ENCODE peak calls at places on chromosome 2, in four cellular contexts. One of them, this sample, is unnamed.

GRCh38 chr2:109690822-109691541 is 76.8 kb downstream of the SOWAHC start:
- DNase-seq in mucosa of descending colon: peak
- DNase-seq in HCT116: no peak
- DNase-seq in adrenal gland: peak
- DNase-seq in this sample: no peak

GRCh38 chr2:189179607-189179979 is at the start of gene COL5A2:
- DNase-seq in HCT116: no peak
- DNase-seq in mucosa of descending colon: peak
- DNase-seq in adrenal gland: peak
- DNase-seq in this sample: no peak

GRCh38 chr2:240383871-240384700 is 51.4 kb upstream of the GPC1 start:
- DNase-seq in HCT116: no peak
- DNase-seq in mucosa of descending colon: no peak
- DNase-seq in adrenal gland: no peak
- DNase-seq in this sample: no peak

GRCh38 chr2:20596973-20597867 is 53.7 kb downstream of the HS1BP3 start:
- DNase-seq in mucosa of descending colon: peak
- DNase-seq in adrenal gland: peak
- DNase-seq in HCT116: no peak
- DNase-seq in this sample: no peak

GRCh38 chr2:33021542-33022259 is 74.9 kb downstream of the LTBP1 start:
- DNase-seq in adrenal gland: no peak
- DNase-seq in HCT116: no peak
- DNase-seq in mucosa of descending colon: no peak
- DNase-seq in this sample: no peak

GRCh38 chr2:20487392-20488135 is 40.7 kb downstream of the RHOB start:
- DNase-seq in mucosa of descending colon: no peak
- DNase-seq in adrenal gland: no peak
- DNase-seq in HCT116: no peak
- DNase-seq in this sample: no peak

GRCh38 chr2:64404002-64404731 is 49.8 kb upstream of the LGALSL start:
- DNase-seq in HCT116: no peak
- DNase-seq in adrenal gland: peak
- DNase-seq in mucosa of descending colon: peak
- DNase-seq in this sample: no peak

GRCh38 chr2:168180483-168180882 is 66.9 kb downstream of the STK39 start:
- DNase-seq in HCT116: no peak
- DNase-seq in adrenal gland: no peak
- DNase-seq in mucosa of descending colon: no peak
- DNase-seq in this sample: no peak

GRCh38 chr2:12300927-12301326 is 415.8 kb upstream of the TRIB2 start:
- DNase-seq in HCT116: no peak
- DNase-seq in mucosa of descending colon: no peak
- DNase-seq in adrenal gland: no peak
- DNase-seq in this sample: no peak

GRCh38 chr2:171706152-171706803 is 19.0 kb downstream of the DYNC1I2 start:
- DNase-seq in adrenal gland: no peak
- DNase-seq in HCT116: no peak
- DNase-seq in mucosa of descending colon: no peak
- DNase-seq in this sample: peak

GRCh38 chr2:43311276-43311675 is 84.9 kb upstream of the ZFP36L2 start:
- DNase-seq in HCT116: no peak
- DNase-seq in adrenal gland: no peak
- DNase-seq in mucosa of descending colon: no peak
- DNase-seq in this sample: no peak

GRCh38 chr2:55888941-55889340 is 34.6 kb downstream of the EFEMP1 start:
- DNase-seq in adrenal gland: no peak
- DNase-seq in mucosa of descending colon: no peak
- DNase-seq in HCT116: no peak
- DNase-seq in this sample: no peak

GRCh38 chr2:108927936-108928659 is 60.9 kb downstream of the EDAR start:
- DNase-seq in mucosa of descending colon: no peak
- DNase-seq in HCT116: peak
- DNase-seq in adrenal gland: peak
- DNase-seq in this sample: peak

GRCh38 chr2:73856214-73856613 is 27.5 kb downstream of the STAMBP start:
- DNase-seq in mucosa of descending colon: no peak
- DNase-seq in adrenal gland: no peak
- DNase-seq in HCT116: no peak
- DNase-seq in this sample: no peak

GRCh38 chr2:111701798-111702118 is 182.2 kb downstream of the ANAPC1 start:
- DNase-seq in HCT116: no peak
- DNase-seq in adrenal gland: no peak
- DNase-seq in mucosa of descending colon: no peak
- DNase-seq in this sample: no peak

GRCh38 chr2:201808070-201808469 is 1.7 kb downstream of the CDK15 start:
- DNase-seq in HCT116: no peak
- DNase-seq in adrenal gland: no peak
- DNase-seq in mucosa of descending colon: no peak
- DNase-seq in this sample: no peak

GRCh38 chr2:74379851-74380789 is at the start of gene DCTN1:
- DNase-seq in adrenal gland: peak
- DNase-seq in HCT116: no peak
- DNase-seq in mucosa of descending colon: no peak
- DNase-seq in this sample: peak

GRCh38 chr2:222404126-222404891 is 20.0 kb upstream of the SGPP2 start:
- DNase-seq in mucosa of descending colon: no peak
- DNase-seq in HCT116: no peak
- DNase-seq in adrenal gland: peak
- DNase-seq in this sample: no peak

GRCh38 chr2:15658911-15659310 is 67.2 kb downstream of the DDX1 start:
- DNase-seq in adrenal gland: no peak
- DNase-seq in mucosa of descending colon: no peak
- DNase-seq in HCT116: no peak
- DNase-seq in this sample: no peak

GRCh38 chr2:147030966-147031760 is 813.7 kb upstream of the ACVR2A start:
- DNase-seq in adrenal gland: no peak
- DNase-seq in mucosa of descending colon: no peak
- DNase-seq in HCT116: peak
- DNase-seq in this sample: no peak

GRCh38 chr2:197090713-197091367 is 164.3 kb upstream of the PGAP1 start:
- DNase-seq in HCT116: no peak
- DNase-seq in mucosa of descending colon: no peak
- DNase-seq in adrenal gland: no peak
- DNase-seq in this sample: no peak

GRCh38 chr2:157480182-157480961 is 36.5 kb upstream of the CYTIP start:
- DNase-seq in adrenal gland: no peak
- DNase-seq in HCT116: no peak
- DNase-seq in mucosa of descending colon: peak
- DNase-seq in this sample: peak

GRCh38 chr2:19354417-19355022 is 3.9 kb downstream of the OSR1 start:
- DNase-seq in mucosa of descending colon: no peak
- DNase-seq in adrenal gland: no peak
- DNase-seq in HCT116: no peak
- DNase-seq in this sample: peak

GRCh38 chr2:1704606-1705556 is 39.4 kb downstream of the PXDN start:
- DNase-seq in adrenal gland: no peak
- DNase-seq in HCT116: no peak
- DNase-seq in mucosa of descending colon: no peak
- DNase-seq in this sample: no peak

GRCh38 chr2:2717406-2717805 is 386.3 kb upstream of the MYT1L start:
- DNase-seq in HCT116: no peak
- DNase-seq in adrenal gland: no peak
- DNase-seq in mucosa of descending colon: no peak
- DNase-seq in this sample: no peak

GRCh38 chr2:21288732-21289506 is 165.2 kb downstream of the TDRD15 start:
- DNase-seq in adrenal gland: no peak
- DNase-seq in mucosa of descending colon: no peak
- DNase-seq in HCT116: no peak
- DNase-seq in this sample: no peak

GRCh38 chr2:137966043-137966442 is 1.8 kb downstream of the HNMT start:
- DNase-seq in adrenal gland: no peak
- DNase-seq in HCT116: no peak
- DNase-seq in mucosa of descending colon: no peak
- DNase-seq in this sample: no peak

GRCh38 chr2:33136056-33136455 is 189.3 kb downstream of the LTBP1 start:
- DNase-seq in HCT116: no peak
- DNase-seq in adrenal gland: no peak
- DNase-seq in mucosa of descending colon: no peak
- DNase-seq in this sample: no peak

GRCh38 chr2:118250463-118250862 is 162.2 kb downstream of the INSIG2 start:
- DNase-seq in mucosa of descending colon: no peak
- DNase-seq in HCT116: peak
- DNase-seq in adrenal gland: no peak
- DNase-seq in this sample: no peak

GRCh38 chr2:70977605-70978205 is 725 bp upstream of the ANKRD53 start:
- DNase-seq in HCT116: no peak
- DNase-seq in mucosa of descending colon: no peak
- DNase-seq in adrenal gland: no peak
- DNase-seq in this sample: no peak

GRCh38 chr2:30216157-30216556 is 15.2 kb upstream of the LBH start:
- DNase-seq in adrenal gland: no peak
- DNase-seq in HCT116: no peak
- DNase-seq in mucosa of descending colon: no peak
- DNase-seq in this sample: no peak

GRCh38 chr2:222305510-222306392 is 7.0 kb upstream of the PAX3 start:
- DNase-seq in mucosa of descending colon: peak
- DNase-seq in HCT116: no peak
- DNase-seq in adrenal gland: no peak
- DNase-seq in this sample: no peak

GRCh38 chr2:30780776-30781330 is 26.4 kb downstream of the CAPN13 start:
- DNase-seq in mucosa of descending colon: no peak
- DNase-seq in HCT116: no peak
- DNase-seq in adrenal gland: peak
- DNase-seq in this sample: no peak

GRCh38 chr2:234032301-234032856 is 18.1 kb upstream of the SPP2 start:
- DNase-seq in adrenal gland: no peak
- DNase-seq in HCT116: no peak
- DNase-seq in mucosa of descending colon: no peak
- DNase-seq in this sample: no peak

GRCh38 chr2:113181491-113182051 is 7.8 kb downstream of the PSD4 start:
- DNase-seq in adrenal gland: no peak
- DNase-seq in HCT116: no peak
- DNase-seq in mucosa of descending colon: no peak
- DNase-seq in this sample: no peak

GRCh38 chr2:198756166-198756565 is 701.6 kb downstream of the SATB2 start:
- DNase-seq in HCT116: no peak
- DNase-seq in adrenal gland: no peak
- DNase-seq in mucosa of descending colon: no peak
- DNase-seq in this sample: no peak

GRCh38 chr2:36359006-36359580 is 3.5 kb downstream of the CRIM1 start:
- DNase-seq in HCT116: no peak
- DNase-seq in mucosa of descending colon: no peak
- DNase-seq in adrenal gland: no peak
- DNase-seq in this sample: no peak

GRCh38 chr2:161077367-161078210 is 82.6 kb upstream of the TANK start:
- DNase-seq in adrenal gland: no peak
- DNase-seq in mucosa of descending colon: no peak
- DNase-seq in HCT116: no peak
- DNase-seq in this sample: peak

GRCh38 chr2:79235135-79235534 is 75.6 kb upstream of the REG3A start:
- DNase-seq in mucosa of descending colon: no peak
- DNase-seq in HCT116: no peak
- DNase-seq in adrenal gland: no peak
- DNase-seq in this sample: no peak

GRCh38 chr2:143551946-143552655 is 422.9 kb downstream of the ARHGAP15 start:
- DNase-seq in HCT116: no peak
- DNase-seq in mucosa of descending colon: no peak
- DNase-seq in adrenal gland: no peak
- DNase-seq in this sample: no peak
- TF ChIP-seq CTCF in HCT116: no peak
- TF ChIP-seq CTCF in mucosa of descending colon: no peak
- TF ChIP-seq CTCF in adrenal gland: no peak
- TF ChIP-seq CTCF in this sample: no peak

GRCh38 chr2:174341301-174341994 is 6.7 kb downstream of the SP9 start:
- DNase-seq in HCT116: peak
- DNase-seq in mucosa of descending colon: peak
- DNase-seq in adrenal gland: peak
- DNase-seq in this sample: peak
- TF ChIP-seq CTCF in HCT116: peak
- TF ChIP-seq CTCF in mucosa of descending colon: peak
- TF ChIP-seq CTCF in adrenal gland: peak
- TF ChIP-seq CTCF in this sample: peak

GRCh38 chr2:27297195-27297594 is 11.1 kb downstream of the UCN start:
- DNase-seq in mucosa of descending colon: no peak
- DNase-seq in adrenal gland: no peak
- DNase-seq in HCT116: no peak
- DNase-seq in this sample: no peak
- TF ChIP-seq CTCF in mucosa of descending colon: no peak
- TF ChIP-seq CTCF in adrenal gland: no peak
- TF ChIP-seq CTCF in HCT116: no peak
- TF ChIP-seq CTCF in this sample: no peak

DNA sequence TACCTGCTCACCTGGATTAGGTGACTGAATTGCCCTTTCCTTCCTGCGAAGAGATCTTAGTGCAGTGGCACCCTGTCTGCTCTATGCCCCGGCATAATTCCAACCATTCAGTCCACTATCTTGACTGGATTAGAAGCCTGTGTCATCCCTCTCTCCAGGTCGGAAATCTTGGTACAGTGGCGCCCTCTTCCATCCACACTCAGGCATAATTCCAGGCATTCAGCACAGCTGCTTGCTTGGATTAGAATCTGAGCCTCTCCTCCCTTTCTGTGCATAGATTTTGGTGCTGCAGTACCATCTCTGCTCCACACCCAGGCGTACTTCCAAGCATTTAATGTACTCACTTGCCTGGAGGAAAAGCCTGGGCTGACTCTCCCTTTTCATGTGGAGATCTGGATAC is 1389.3 kb upstream of the TMEFF2 start:
- DNase-seq in mucosa of descending colon: no peak
- DNase-seq in adrenal gland: no peak
- DNase-seq in HCT116: peak
- DNase-seq in this sample: no peak
- TF ChIP-seq CTCF in mucosa of descending colon: no peak
- TF ChIP-seq CTCF in adrenal gland: no peak
- TF ChIP-seq CTCF in HCT116: peak
- TF ChIP-seq CTCF in this sample: no peak

This sample was measured in GM13977.